ENCODE peak calls at places on chromosomes 16 and 17, in four cellular contexts. D is iris pigment epithelial cell; G is neural crest cell; U is activated CD4-positive, CD25-positive, alpha-beta regulatory T cell. B is an unnamed sample.

GRCh38 chr17:81923302-81924260 is 4.0 kb downstream of the MAFG start:
- DNase-seq in D (peak), G (peak), U (no peak), B (peak)

GRCh38 chr17:17835415-17836249 is 1.2 kb downstream of the SREBF1 start:
- DNase-seq in D (no peak), G (no peak), U (no peak), B (no peak)

GRCh38 chr16:50751528-50751927 is 9.6 kb downstream of the CYLD start:
- DNase-seq in U (no peak), D (no peak), G (no peak), B (no peak)

GRCh38 chr16:68227850-68228553 is 7.9 kb downstream of the ESRP2 start:
- DNase-seq in U (no peak), G (no peak), D (no peak), B (no peak)

GRCh38 chr17:37608369-37609169 is 649 bp downstream of the SYNRG start:
- DNase-seq in G (peak), D (peak), U (no peak), B (peak)

GRCh38 chr17:80678621-80679020 is 134.0 kb downstream of the RPTOR start:
- DNase-seq in G (peak), U (no peak), D (peak), B (no peak)

GRCh38 chr16:67146523-67147357 is 4.1 kb downstream of the B3GNT9 start:
- DNase-seq in G (no peak), U (no peak), D (no peak), B (no peak)

GRCh38 chr16:79595261-79595660 is 5.3 kb downstream of the MAF start:
- DNase-seq in G (no peak), D (no peak), U (no peak), B (no peak)

GRCh38 chr16:12646490-12647274 is 157.0 kb downstream of the CPPED1 start:
- DNase-seq in D (peak), U (no peak), G (no peak), B (peak)

GRCh38 chr17:17053446-17054379 is 11.5 kb downstream of the MPRIP start:
- DNase-seq in D (no peak), U (no peak), G (no peak), B (no peak)

GRCh38 chr17:74513987-74514631 is 17.2 kb downstream of the CD300LB start:
- DNase-seq in G (peak), U (no peak), D (peak), B (peak)

GRCh38 chr17:48187867-48188608 is 80.5 kb downstream of the SNX11 start:
- DNase-seq in U (no peak), G (no peak), D (no peak), B (no peak)

GRCh38 chr16:26554030-26554429 is 512.7 kb upstream of the C16orf82 start:
- DNase-seq in U (no peak), D (no peak), G (no peak), B (no peak)

GRCh38 chr17:56987283-56987834 is 9.4 kb downstream of the SCPEP1 start:
- DNase-seq in G (no peak), D (no peak), U (no peak), B (no peak)

GRCh38 chr17:9274119-9274445 is 252.8 kb downstream of the NTN1 start:
- DNase-seq in D (no peak), U (no peak), G (no peak), B (no peak)

GRCh38 chr16:79625738-79626137 is 25.2 kb upstream of the MAF start:
- DNase-seq in U (no peak), D (no peak), G (no peak), B (no peak)

GRCh38 chr16:2206420-2206779 is 1.1 kb downstream of the MLST8 start:
- DNase-seq in U (no peak), G (no peak), D (no peak), B (no peak)

GRCh38 chr17:37368577-37368976 is 7.2 kb upstream of the C17orf78 start:
- DNase-seq in G (no peak), D (peak), U (no peak), B (no peak)

GRCh38 chr17:48340916-48341315 is 89.1 kb downstream of the SKAP1 start:
- DNase-seq in U (no peak), G (no peak), D (no peak), B (no peak)

GRCh38 chr17:65231086-65231485 is 93.9 kb downstream of the RGS9 start:
- DNase-seq in G (no peak), U (no peak), D (no peak), B (no peak)

GRCh38 chr17:35087731-35088646 is 24.5 kb upstream of the RFFL start:
- DNase-seq in U (no peak), G (peak), D (peak), B (peak)

GRCh38 chr17:28350271-28350670 is 7.1 kb downstream of the POLDIP2 start:
- DNase-seq in G (no peak), D (no peak), U (no peak), B (no peak)

GRCh38 chr16:56614549-56614991 is 6.2 kb downstream of the MT2A start:
- DNase-seq in G (no peak), U (no peak), D (peak), B (no peak)

GRCh38 chr17:17890773-17891759 is 54.3 kb upstream of the SREBF1 start:
- DNase-seq in G (peak), U (peak), D (peak), B (peak)

GRCh38 chr16:75282811-75283281 is 31.4 kb upstream of the BCAR1 start:
- DNase-seq in G (no peak), D (no peak), U (no peak), B (no peak)

GRCh38 chr16:30030841-30031413 is at the start of gene TLCD3B:
- DNase-seq in G (no peak), D (no peak), U (no peak), B (no peak)

GRCh38 chr17:29168079-29168758 is 12.0 kb downstream of the MYO18A start:
- DNase-seq in D (no peak), U (no peak), G (no peak), B (no peak)

GRCh38 chr17:38749222-38750043 is 1.3 kb upstream of the PCGF2 start:
- DNase-seq in D (peak), U (no peak), G (peak), B (peak)

GRCh38 chr17:31321481-31321880 is at the start of gene EVI2A:
- DNase-seq in U (peak), G (no peak), D (peak), B (peak)

GRCh38 chr16:88763502-88764053 is 21.4 kb downstream of the PIEZO1 start:
- DNase-seq in G (no peak), U (no peak), D (no peak), B (no peak)

GRCh38 chr16:88970539-88971065 is 6.4 kb downstream of the CBFA2T3 start:
- DNase-seq in U (no peak), D (no peak), G (no peak), B (no peak)

GRCh38 chr17:44095647-44096496 is 25.3 kb downstream of the G6PC3 start:
- DNase-seq in G (peak), D (peak), U (no peak), B (peak)

GRCh38 chr17:57211543-57211942 is 44.8 kb upstream of the MSI2 start:
- DNase-seq in U (no peak), D (peak), G (no peak), B (no peak)

B was measured in RPMI8226.